ENCODE peak calls at places on chromosomes 2 and 18, in eight cellular contexts. One of them, this sample, is unnamed.

GRCh38 chr2:171747371-171747770 is 60.1 kb downstream of the DYNC1I2 start:
- DNase-seq in effector memory CD4-positive, alpha-beta T cell: no peak
- DNase-seq in body of pancreas: no peak
- DNase-seq in heart left ventricle: no peak
- DNase-seq in WERI-Rb-1: no peak
- DNase-seq in HepG2: no peak
- DNase-seq in lower lobe of right lung: no peak
- DNase-seq in sigmoid colon: no peak
- DNase-seq in this sample: no peak

GRCh38 chr2:44191739-44192138 is 23.1 kb downstream of the PPM1B start:
- DNase-seq in WERI-Rb-1: no peak
- DNase-seq in sigmoid colon: no peak
- DNase-seq in effector memory CD4-positive, alpha-beta T cell: no peak
- DNase-seq in body of pancreas: no peak
- DNase-seq in heart left ventricle: no peak
- DNase-seq in HepG2: no peak
- DNase-seq in lower lobe of right lung: no peak
- DNase-seq in this sample: no peak

GRCh38 chr2:112204411-112204810 is 50.4 kb downstream of the ZC3H8 start:
- DNase-seq in WERI-Rb-1: no peak
- DNase-seq in body of pancreas: no peak
- DNase-seq in heart left ventricle: no peak
- DNase-seq in lower lobe of right lung: no peak
- DNase-seq in sigmoid colon: no peak
- DNase-seq in HepG2: peak; percentile 15
- DNase-seq in effector memory CD4-positive, alpha-beta T cell: no peak
- DNase-seq in this sample: no peak

GRCh38 chr2:10043256-10043905 is at the start of gene KLF11:
- DNase-seq in body of pancreas: peak; percentile 98
- DNase-seq in sigmoid colon: peak; percentile 98
- DNase-seq in heart left ventricle: peak; percentile 96
- DNase-seq in HepG2: peak; percentile 73
- DNase-seq in effector memory CD4-positive, alpha-beta T cell: peak; percentile 69
- DNase-seq in WERI-Rb-1: no peak
- DNase-seq in lower lobe of right lung: peak; percentile 97
- DNase-seq in this sample: peak; percentile 94

GRCh38 chr2:229089806-229090205 is 181.3 kb downstream of the PID1 start:
- DNase-seq in sigmoid colon: no peak
- DNase-seq in heart left ventricle: no peak
- DNase-seq in WERI-Rb-1: no peak
- DNase-seq in lower lobe of right lung: no peak
- DNase-seq in body of pancreas: no peak
- DNase-seq in HepG2: no peak
- DNase-seq in effector memory CD4-positive, alpha-beta T cell: no peak
- DNase-seq in this sample: no peak

GRCh38 chr2:174892546-174892945 is 112.6 kb downstream of the CHN1 start:
- DNase-seq in body of pancreas: no peak
- DNase-seq in WERI-Rb-1: no peak
- DNase-seq in heart left ventricle: no peak
- DNase-seq in HepG2: no peak
- DNase-seq in effector memory CD4-positive, alpha-beta T cell: no peak
- DNase-seq in lower lobe of right lung: no peak
- DNase-seq in sigmoid colon: no peak
- DNase-seq in this sample: no peak

GRCh38 chr2:2547911-2548310 is 216.8 kb upstream of the MYT1L start:
- DNase-seq in effector memory CD4-positive, alpha-beta T cell: no peak
- DNase-seq in heart left ventricle: no peak
- DNase-seq in lower lobe of right lung: no peak
- DNase-seq in sigmoid colon: no peak
- DNase-seq in WERI-Rb-1: no peak
- DNase-seq in HepG2: no peak
- DNase-seq in body of pancreas: no peak
- DNase-seq in this sample: no peak

GRCh38 chr18:58911241-58911640 is 46.6 kb downstream of the ZNF532 start:
- DNase-seq in heart left ventricle: no peak
- DNase-seq in HepG2: no peak
- DNase-seq in sigmoid colon: no peak
- DNase-seq in effector memory CD4-positive, alpha-beta T cell: no peak
- DNase-seq in lower lobe of right lung: no peak
- DNase-seq in body of pancreas: no peak
- DNase-seq in WERI-Rb-1: peak; percentile 87
- DNase-seq in this sample: no peak

GRCh38 chr2:236090027-236090382 is 78.2 kb downstream of the GBX2 start:
- DNase-seq in effector memory CD4-positive, alpha-beta T cell: no peak
- DNase-seq in sigmoid colon: no peak
- DNase-seq in lower lobe of right lung: no peak
- DNase-seq in body of pancreas: no peak
- DNase-seq in heart left ventricle: no peak
- DNase-seq in HepG2: no peak
- DNase-seq in WERI-Rb-1: no peak
- DNase-seq in this sample: no peak

GRCh38 chr2:127423476-127423840 is 5.2 kb downstream of the PROC start:
- DNase-seq in body of pancreas: peak; percentile 56
- DNase-seq in sigmoid colon: no peak
- DNase-seq in effector memory CD4-positive, alpha-beta T cell: no peak
- DNase-seq in lower lobe of right lung: no peak
- DNase-seq in WERI-Rb-1: peak; percentile 37
- DNase-seq in HepG2: no peak
- DNase-seq in heart left ventricle: no peak
- DNase-seq in this sample: peak; percentile 44

GRCh38 chr2:175855794-175856453 is 146.1 kb downstream of the LNPK start:
- DNase-seq in sigmoid colon: peak; percentile 85
- DNase-seq in WERI-Rb-1: no peak
- DNase-seq in body of pancreas: no peak
- DNase-seq in HepG2: no peak
- DNase-seq in lower lobe of right lung: no peak
- DNase-seq in heart left ventricle: no peak
- DNase-seq in effector memory CD4-positive, alpha-beta T cell: no peak
- DNase-seq in this sample: no peak

GRCh38 chr18:65753520-65753919 is 2.7 kb downstream of the CDH7 start:
- DNase-seq in HepG2: peak; percentile 31
- DNase-seq in sigmoid colon: no peak
- DNase-seq in WERI-Rb-1: peak; percentile 48
- DNase-seq in heart left ventricle: no peak
- DNase-seq in body of pancreas: peak; percentile 11
- DNase-seq in effector memory CD4-positive, alpha-beta T cell: no peak
- DNase-seq in lower lobe of right lung: no peak
- DNase-seq in this sample: peak; percentile 69

GRCh38 chr2:86079981-86080911 is 25.4 kb downstream of the POLR1A start:
- DNase-seq in effector memory CD4-positive, alpha-beta T cell: peak; percentile 69
- DNase-seq in WERI-Rb-1: peak; percentile 76
- DNase-seq in heart left ventricle: peak; percentile 91
- DNase-seq in lower lobe of right lung: peak; percentile 89
- DNase-seq in HepG2: peak; percentile 44
- DNase-seq in body of pancreas: peak; percentile 91
- DNase-seq in sigmoid colon: peak; percentile 87
- DNase-seq in this sample: peak; percentile 16

GRCh38 chr18:26656944-26657536 is 108.7 kb upstream of the KCTD1 start:
- DNase-seq in sigmoid colon: peak; percentile 84
- DNase-seq in WERI-Rb-1: peak; percentile 57
- DNase-seq in lower lobe of right lung: peak; percentile 86
- DNase-seq in HepG2: peak; percentile 6
- DNase-seq in heart left ventricle: peak; percentile 91
- DNase-seq in body of pancreas: peak; percentile 82
- DNase-seq in effector memory CD4-positive, alpha-beta T cell: no peak
- DNase-seq in this sample: peak; percentile 62
- H3K27me3 ChIP-seq in sigmoid colon: no peaks in the 10 kb centered on the region
- H3K27me3 ChIP-seq in WERI-Rb-1: no peaks in the 10 kb centered on the region
- H3K27me3 ChIP-seq in lower lobe of right lung: peaks cover 23% of the 10 kb centered on the region
- H3K27me3 ChIP-seq in HepG2: peaks cover 54% of the 10 kb centered on the region
- H3K27me3 ChIP-seq in heart left ventricle: peaks cover 3% of the 10 kb centered on the region
- H3K27me3 ChIP-seq in body of pancreas: no peaks in the 10 kb centered on the region
- H3K27me3 ChIP-seq in effector memory CD4-positive, alpha-beta T cell: peaks cover 11% of the 10 kb centered on the region
- H3K27me3 ChIP-seq in this sample: peaks cover 68% of the 10 kb centered on the region

GRCh38 chr2:219615036-219615435 is 12.4 kb upstream of the SLC4A3 start:
- DNase-seq in effector memory CD4-positive, alpha-beta T cell: no peak
- DNase-seq in lower lobe of right lung: no peak
- DNase-seq in HepG2: no peak
- DNase-seq in heart left ventricle: no peak
- DNase-seq in sigmoid colon: no peak
- DNase-seq in WERI-Rb-1: no peak
- DNase-seq in body of pancreas: no peak
- DNase-seq in this sample: no peak

GRCh38 chr2:219613671-219614070 is 13.8 kb upstream of the SLC4A3 start:
- DNase-seq in sigmoid colon: peak; percentile 29
- DNase-seq in body of pancreas: no peak
- DNase-seq in WERI-Rb-1: no peak
- DNase-seq in lower lobe of right lung: no peak
- DNase-seq in effector memory CD4-positive, alpha-beta T cell: no peak
- DNase-seq in HepG2: no peak
- DNase-seq in heart left ventricle: no peak
- DNase-seq in this sample: no peak

GRCh38 chr2:219614076-219614860 is 13.2 kb upstream of the SLC4A3 start:
- DNase-seq in lower lobe of right lung: no peak
- DNase-seq in body of pancreas: no peak
- DNase-seq in effector memory CD4-positive, alpha-beta T cell: no peak
- DNase-seq in sigmoid colon: peak; percentile 59
- DNase-seq in WERI-Rb-1: no peak
- DNase-seq in heart left ventricle: no peak
- DNase-seq in HepG2: no peak
- DNase-seq in this sample: no peak

GRCh38 chr2:219616550-219616949 is 10.9 kb upstream of the SLC4A3 start:
- DNase-seq in heart left ventricle: no peak
- DNase-seq in lower lobe of right lung: no peak
- DNase-seq in body of pancreas: no peak
- DNase-seq in WERI-Rb-1: no peak
- DNase-seq in HepG2: no peak
- DNase-seq in sigmoid colon: no peak
- DNase-seq in effector memory CD4-positive, alpha-beta T cell: no peak
- DNase-seq in this sample: no peak

DNA sequence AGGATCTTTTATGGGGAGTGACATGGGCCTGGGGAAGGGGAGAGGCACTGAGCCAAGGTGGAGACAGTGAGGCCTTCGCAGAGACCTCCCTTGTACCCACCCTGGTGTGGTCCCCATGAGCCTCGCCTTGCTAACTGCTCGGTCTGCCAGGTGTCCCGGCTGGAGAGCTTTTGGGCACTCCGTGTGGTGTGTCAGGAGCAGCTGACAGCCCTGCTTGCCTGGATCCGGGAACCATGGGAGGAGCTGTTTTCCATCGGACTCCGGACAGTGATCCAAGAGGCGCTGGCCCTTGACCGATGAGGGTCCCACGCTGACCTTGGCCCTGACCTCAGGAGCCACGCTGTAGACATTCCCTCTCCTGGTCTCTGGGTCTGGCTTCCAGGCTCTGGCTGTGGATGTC is 11.5 kb upstream of the SLC4A3 start:
- DNase-seq in heart left ventricle: no peak
- DNase-seq in WERI-Rb-1: no peak
- DNase-seq in lower lobe of right lung: no peak
- DNase-seq in sigmoid colon: no peak
- DNase-seq in body of pancreas: no peak
- DNase-seq in effector memory CD4-positive, alpha-beta T cell: no peak
- DNase-seq in HepG2: no peak
- DNase-seq in this sample: no peak
- H3K36me3 ChIP-seq in heart left ventricle: peaks cover 26% of the 10 kb centered on the region
- H3K36me3 ChIP-seq in WERI-Rb-1: peaks cover 3% of the 10 kb centered on the region
- H3K36me3 ChIP-seq in lower lobe of right lung: peaks cover 48% of the 10 kb centered on the region
- H3K36me3 ChIP-seq in sigmoid colon: peaks cover 48% of the 10 kb centered on the region
- H3K36me3 ChIP-seq in body of pancreas: no peaks in the 10 kb centered on the region
- H3K36me3 ChIP-seq in effector memory CD4-positive, alpha-beta T cell: peaks cover 10% of the 10 kb centered on the region
- H3K36me3 ChIP-seq in HepG2: peaks cover 3% of the 10 kb centered on the region
- H3K36me3 ChIP-seq in this sample: no peaks in the 10 kb centered on the region

GRCh38 chr18:7617738-7618422 is 50.8 kb downstream of the PTPRM start:
- DNase-seq in WERI-Rb-1: no peak
- DNase-seq in heart left ventricle: no peak
- DNase-seq in effector memory CD4-positive, alpha-beta T cell: no peak
- DNase-seq in HepG2: no peak
- DNase-seq in sigmoid colon: peak; percentile 82
- DNase-seq in body of pancreas: peak; percentile 52
- DNase-seq in lower lobe of right lung: no peak
- DNase-seq in this sample: no peak

GRCh38 chr18:7614030-7614429 is 46.9 kb downstream of the PTPRM start:
- DNase-seq in body of pancreas: no peak
- DNase-seq in WERI-Rb-1: no peak
- DNase-seq in sigmoid colon: no peak
- DNase-seq in heart left ventricle: no peak
- DNase-seq in lower lobe of right lung: no peak
- DNase-seq in effector memory CD4-positive, alpha-beta T cell: no peak
- DNase-seq in HepG2: no peak
- DNase-seq in this sample: no peak

GRCh38 chr18:7618821-7619410 is 51.8 kb downstream of the PTPRM start:
- DNase-seq in lower lobe of right lung: no peak
- DNase-seq in body of pancreas: no peak
- DNase-seq in WERI-Rb-1: peak; percentile 38
- DNase-seq in sigmoid colon: no peak
- DNase-seq in effector memory CD4-positive, alpha-beta T cell: no peak
- DNase-seq in HepG2: no peak
- DNase-seq in heart left ventricle: no peak
- DNase-seq in this sample: no peak

GRCh38 chr18:7615840-7616239 is 48.7 kb downstream of the PTPRM start:
- DNase-seq in effector memory CD4-positive, alpha-beta T cell: no peak
- DNase-seq in lower lobe of right lung: no peak
- DNase-seq in heart left ventricle: no peak
- DNase-seq in HepG2: no peak
- DNase-seq in WERI-Rb-1: no peak
- DNase-seq in sigmoid colon: no peak
- DNase-seq in body of pancreas: no peak
- DNase-seq in this sample: no peak

DNA sequence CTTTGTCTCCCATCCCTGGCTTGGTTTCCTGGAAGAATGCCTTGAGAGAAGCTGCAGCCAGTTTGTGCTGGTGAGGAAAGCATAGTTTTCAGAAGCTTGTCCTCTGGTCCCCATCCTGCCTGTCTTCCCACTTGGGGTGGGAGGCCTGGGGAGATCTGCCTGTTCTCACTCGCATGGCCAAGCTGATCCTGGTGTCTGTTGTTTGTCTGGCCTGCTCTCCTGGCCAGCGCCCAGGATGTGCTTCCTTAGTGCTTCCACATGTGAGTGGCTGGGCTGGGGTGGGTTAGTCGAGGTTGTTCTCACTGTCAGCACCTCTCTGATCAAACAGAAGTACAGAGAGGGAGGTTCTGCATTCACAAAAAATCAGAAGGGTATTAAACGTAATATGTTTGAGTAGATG is 49.5 kb downstream of the PTPRM start:
- DNase-seq in sigmoid colon: peak; percentile 93
- DNase-seq in HepG2: no peak
- DNase-seq in heart left ventricle: peak; percentile 84
- DNase-seq in WERI-Rb-1: no peak
- DNase-seq in body of pancreas: peak; percentile 25
- DNase-seq in effector memory CD4-positive, alpha-beta T cell: no peak
- DNase-seq in lower lobe of right lung: no peak
- DNase-seq in this sample: no peak
- H3K4me3 ChIP-seq in sigmoid colon: no peak overlapping the region
- H3K4me3 ChIP-seq in HepG2: no peak overlapping the region
- H3K4me3 ChIP-seq in heart left ventricle: no peak overlapping the region
- H3K4me3 ChIP-seq in WERI-Rb-1: no peak overlapping the region
- H3K4me3 ChIP-seq in body of pancreas: no peak overlapping the region
- H3K4me3 ChIP-seq in effector memory CD4-positive, alpha-beta T cell: no peak overlapping the region
- H3K4me3 ChIP-seq in lower lobe of right lung: no peak overlapping the region
- H3K4me3 ChIP-seq in this sample: no peak overlapping the region

DNA sequence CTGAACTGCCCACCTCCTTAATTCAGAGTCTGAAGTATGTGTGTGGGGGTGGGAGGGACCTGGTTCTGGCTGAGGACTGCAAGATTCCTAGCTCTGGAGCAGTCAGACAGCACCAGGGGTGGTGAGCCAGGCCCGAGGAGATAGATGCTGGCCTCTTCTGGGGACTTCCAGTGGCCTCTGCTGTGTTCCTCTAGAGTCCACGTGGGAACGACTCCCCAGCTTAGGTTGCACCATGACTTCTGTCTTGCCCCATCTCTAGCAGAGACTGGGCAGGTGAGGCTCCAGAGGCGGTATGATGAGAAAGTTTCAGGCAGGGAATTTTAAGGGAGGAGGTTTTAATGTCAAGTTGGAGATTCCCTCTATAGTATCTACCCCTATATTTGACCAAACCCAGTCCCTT is 22.0 kb upstream of the RESP18 start:
- DNase-seq in heart left ventricle: no peak
- DNase-seq in sigmoid colon: no peak
- DNase-seq in HepG2: no peak
- DNase-seq in lower lobe of right lung: no peak
- DNase-seq in WERI-Rb-1: no peak
- DNase-seq in body of pancreas: no peak
- DNase-seq in effector memory CD4-positive, alpha-beta T cell: no peak
- DNase-seq in this sample: no peak
- H3K27me3 ChIP-seq in heart left ventricle: peaks cover 37% of the 10 kb centered on the region
- H3K27me3 ChIP-seq in sigmoid colon: peaks cover 43% of the 10 kb centered on the region
- H3K27me3 ChIP-seq in HepG2: peaks cover 68% of the 10 kb centered on the region
- H3K27me3 ChIP-seq in lower lobe of right lung: peaks cover 47% of the 10 kb centered on the region
- H3K27me3 ChIP-seq in WERI-Rb-1: no peaks in the 10 kb centered on the region
- H3K27me3 ChIP-seq in body of pancreas: peaks cover 12% of the 10 kb centered on the region
- H3K27me3 ChIP-seq in effector memory CD4-positive, alpha-beta T cell: peaks cover 19% of the 10 kb centered on the region
- H3K27me3 ChIP-seq in this sample: peaks cover 47% of the 10 kb centered on the region